ENCODE peak calls at places on chromosomes 1 and 21, in ten cellular contexts. One of them, this sample, is unnamed.
A peak's percentile ranks its signal among the peaks of the same experiment; 100 is the strongest.

GRCh38 chr1:17148950-17149608 is 29.8 kb upstream of the PADI2 start:
- DNase-seq in neuronal stem cell: no peak
- DNase-seq in hepatic stellate cell: no peak
- DNase-seq in DMS53: no peak
- DNase-seq in tibial artery: no peak
- DNase-seq in progenitor cell of endocrine pancreas: no peak
- DNase-seq in endothelial cell: no peak
- DNase-seq in iris pigment epithelial cell: peak; percentile 42
- DNase-seq in M059J: no peak
- DNase-seq in NCI-H1417: no peak
- DNase-seq in this sample: no peak

GRCh38 chr1:9291914-9292360 is 757 bp upstream of the SPSB1 start:
- DNase-seq in neuronal stem cell: peak; percentile 30
- DNase-seq in NCI-H1417: no peak
- DNase-seq in hepatic stellate cell: no peak
- DNase-seq in M059J: peak; percentile 54
- DNase-seq in progenitor cell of endocrine pancreas: no peak
- DNase-seq in endothelial cell: no peak
- DNase-seq in iris pigment epithelial cell: peak; percentile 67
- DNase-seq in DMS53: peak; percentile 44
- DNase-seq in tibial artery: no peak
- DNase-seq in this sample: no peak

GRCh38 chr1:234176000-234176399 is 197.3 kb upstream of the COA6 start:
- DNase-seq in DMS53: no peak
- DNase-seq in progenitor cell of endocrine pancreas: no peak
- DNase-seq in hepatic stellate cell: no peak
- DNase-seq in tibial artery: no peak
- DNase-seq in M059J: no peak
- DNase-seq in NCI-H1417: no peak
- DNase-seq in neuronal stem cell: no peak
- DNase-seq in endothelial cell: no peak
- DNase-seq in iris pigment epithelial cell: no peak
- DNase-seq in this sample: peak; percentile 35

GRCh38 chr1:9715536-9716226 is 64.2 kb downstream of the PIK3CD start:
- DNase-seq in NCI-H1417: no peak
- DNase-seq in iris pigment epithelial cell: no peak
- DNase-seq in DMS53: peak; percentile 52
- DNase-seq in M059J: no peak
- DNase-seq in hepatic stellate cell: no peak
- DNase-seq in tibial artery: no peak
- DNase-seq in progenitor cell of endocrine pancreas: no peak
- DNase-seq in endothelial cell: no peak
- DNase-seq in neuronal stem cell: no peak
- DNase-seq in this sample: no peak

GRCh38 chr1:235651170-235651806 is 1.7 kb upstream of the GNG4 start:
- DNase-seq in M059J: no peak
- DNase-seq in iris pigment epithelial cell: no peak
- DNase-seq in tibial artery: no peak
- DNase-seq in NCI-H1417: no peak
- DNase-seq in DMS53: no peak
- DNase-seq in hepatic stellate cell: no peak
- DNase-seq in neuronal stem cell: no peak
- DNase-seq in progenitor cell of endocrine pancreas: no peak
- DNase-seq in endothelial cell: no peak
- DNase-seq in this sample: no peak

GRCh38 chr1:208988811-208989222 is 594.7 kb upstream of the CAMK1G start:
- DNase-seq in progenitor cell of endocrine pancreas: no peak
- DNase-seq in endothelial cell: no peak
- DNase-seq in DMS53: peak; percentile 79
- DNase-seq in iris pigment epithelial cell: peak; percentile 53
- DNase-seq in hepatic stellate cell: no peak
- DNase-seq in neuronal stem cell: no peak
- DNase-seq in M059J: peak; percentile 84
- DNase-seq in tibial artery: no peak
- DNase-seq in NCI-H1417: peak; percentile 1
- DNase-seq in this sample: no peak

GRCh38 chr1:11207898-11208611 is 18.9 kb downstream of the ANGPTL7 start:
- DNase-seq in progenitor cell of endocrine pancreas: no peak
- DNase-seq in hepatic stellate cell: no peak
- DNase-seq in tibial artery: peak; percentile 83
- DNase-seq in DMS53: no peak
- DNase-seq in neuronal stem cell: no peak
- DNase-seq in NCI-H1417: no peak
- DNase-seq in M059J: no peak
- DNase-seq in endothelial cell: no peak
- DNase-seq in iris pigment epithelial cell: no peak
- DNase-seq in this sample: no peak

GRCh38 chr1:159869173-159869572 is 6.7 kb upstream of the VSIG8 start:
- DNase-seq in hepatic stellate cell: peak; percentile 60
- DNase-seq in NCI-H1417: no peak
- DNase-seq in neuronal stem cell: no peak
- DNase-seq in M059J: peak; percentile 85
- DNase-seq in progenitor cell of endocrine pancreas: no peak
- DNase-seq in iris pigment epithelial cell: peak; percentile 80
- DNase-seq in endothelial cell: no peak
- DNase-seq in tibial artery: no peak
- DNase-seq in DMS53: peak; percentile 83
- DNase-seq in this sample: no peak

GRCh38 chr1:245687636-245688535 is 533.1 kb downstream of the KIF26B start:
- DNase-seq in hepatic stellate cell: no peak
- DNase-seq in endothelial cell: peak; percentile 43
- DNase-seq in M059J: no peak
- DNase-seq in DMS53: peak; percentile 58
- DNase-seq in neuronal stem cell: no peak
- DNase-seq in iris pigment epithelial cell: peak; percentile 40
- DNase-seq in NCI-H1417: no peak
- DNase-seq in tibial artery: no peak
- DNase-seq in progenitor cell of endocrine pancreas: no peak
- DNase-seq in this sample: peak; percentile 57

GRCh38 chr1:79004916-79005315 is 1.6 kb downstream of the ADGRL4 start:
- DNase-seq in hepatic stellate cell: no peak
- DNase-seq in DMS53: no peak
- DNase-seq in NCI-H1417: no peak
- DNase-seq in progenitor cell of endocrine pancreas: no peak
- DNase-seq in endothelial cell: no peak
- DNase-seq in tibial artery: no peak
- DNase-seq in neuronal stem cell: no peak
- DNase-seq in iris pigment epithelial cell: peak; percentile 41
- DNase-seq in M059J: no peak
- DNase-seq in this sample: no peak

GRCh38 chr1:89812992-89813391 is 7.8 kb upstream of the LRRC8D start:
- DNase-seq in hepatic stellate cell: no peak
- DNase-seq in M059J: no peak
- DNase-seq in NCI-H1417: no peak
- DNase-seq in tibial artery: no peak
- DNase-seq in neuronal stem cell: no peak
- DNase-seq in progenitor cell of endocrine pancreas: no peak
- DNase-seq in endothelial cell: no peak
- DNase-seq in iris pigment epithelial cell: peak; percentile 47
- DNase-seq in DMS53: no peak
- DNase-seq in this sample: no peak

GRCh38 chr21:45041351-45041805 is 33.0 kb upstream of the ADARB1 start:
- DNase-seq in hepatic stellate cell: peak; percentile 90
- DNase-seq in iris pigment epithelial cell: peak; percentile 88
- DNase-seq in endothelial cell: no peak
- DNase-seq in M059J: peak; percentile 48
- DNase-seq in progenitor cell of endocrine pancreas: no peak
- DNase-seq in NCI-H1417: no peak
- DNase-seq in neuronal stem cell: no peak
- DNase-seq in DMS53: no peak
- DNase-seq in tibial artery: peak; percentile 97
- DNase-seq in this sample: no peak

GRCh38 chr1:8092603-8093141 is 66.6 kb upstream of the ERRFI1 start:
- DNase-seq in DMS53: no peak
- DNase-seq in iris pigment epithelial cell: no peak
- DNase-seq in endothelial cell: no peak
- DNase-seq in progenitor cell of endocrine pancreas: no peak
- DNase-seq in M059J: no peak
- DNase-seq in NCI-H1417: no peak
- DNase-seq in tibial artery: no peak
- DNase-seq in neuronal stem cell: no peak
- DNase-seq in hepatic stellate cell: no peak
- DNase-seq in this sample: no peak

GRCh38 chr1:10753279-10753678 is 43.2 kb downstream of the CASZ1 start:
- DNase-seq in iris pigment epithelial cell: no peak
- DNase-seq in tibial artery: no peak
- DNase-seq in M059J: no peak
- DNase-seq in NCI-H1417: no peak
- DNase-seq in progenitor cell of endocrine pancreas: no peak
- DNase-seq in DMS53: no peak
- DNase-seq in neuronal stem cell: no peak
- DNase-seq in endothelial cell: no peak
- DNase-seq in hepatic stellate cell: no peak
- DNase-seq in this sample: no peak

GRCh38 chr1:10508511-10508951 is 33.8 kb downstream of the PEX14 start:
- DNase-seq in M059J: peak; percentile 65
- DNase-seq in neuronal stem cell: peak; percentile 60
- DNase-seq in endothelial cell: no peak
- DNase-seq in iris pigment epithelial cell: peak; percentile 25
- DNase-seq in tibial artery: no peak
- DNase-seq in hepatic stellate cell: no peak
- DNase-seq in NCI-H1417: peak; percentile 83
- DNase-seq in DMS53: peak; percentile 71
- DNase-seq in progenitor cell of endocrine pancreas: no peak
- DNase-seq in this sample: no peak

GRCh38 chr21:37368536-37369279 is 2.1 kb downstream of the DYRK1A start:
- DNase-seq in endothelial cell: no peak
- DNase-seq in iris pigment epithelial cell: peak; percentile 46
- DNase-seq in M059J: peak; percentile 74
- DNase-seq in tibial artery: no peak
- DNase-seq in DMS53: peak; percentile 28
- DNase-seq in progenitor cell of endocrine pancreas: no peak
- DNase-seq in neuronal stem cell: no peak
- DNase-seq in NCI-H1417: no peak
- DNase-seq in hepatic stellate cell: no peak
- DNase-seq in this sample: peak; percentile 49

GRCh38 chr1:116832268-116832931 is 77.3 kb upstream of the PTGFRN start:
- DNase-seq in iris pigment epithelial cell: no peak
- DNase-seq in DMS53: no peak
- DNase-seq in hepatic stellate cell: no peak
- DNase-seq in endothelial cell: no peak
- DNase-seq in progenitor cell of endocrine pancreas: no peak
- DNase-seq in tibial artery: no peak
- DNase-seq in NCI-H1417: no peak
- DNase-seq in neuronal stem cell: no peak
- DNase-seq in M059J: no peak
- DNase-seq in this sample: no peak

GRCh38 chr1:12177999-12178441 is 11.2 kb downstream of the TNFRSF1B start:
- DNase-seq in DMS53: peak; percentile 78
- DNase-seq in NCI-H1417: peak; percentile 57
- DNase-seq in endothelial cell: no peak
- DNase-seq in tibial artery: no peak
- DNase-seq in M059J: peak; percentile 72
- DNase-seq in neuronal stem cell: no peak
- DNase-seq in progenitor cell of endocrine pancreas: no peak
- DNase-seq in hepatic stellate cell: peak; percentile 89
- DNase-seq in iris pigment epithelial cell: peak; percentile 80
- DNase-seq in this sample: no peak

GRCh38 chr21:37478821-37479220 is 112.2 kb downstream of the DYRK1A start:
- DNase-seq in DMS53: peak; percentile 8
- DNase-seq in NCI-H1417: no peak
- DNase-seq in neuronal stem cell: no peak
- DNase-seq in progenitor cell of endocrine pancreas: no peak
- DNase-seq in tibial artery: no peak
- DNase-seq in endothelial cell: no peak
- DNase-seq in hepatic stellate cell: no peak
- DNase-seq in M059J: no peak
- DNase-seq in iris pigment epithelial cell: no peak
- DNase-seq in this sample: no peak

GRCh38 chr21:35484856-35485255 is 435.8 kb upstream of the RUNX1 start:
- DNase-seq in iris pigment epithelial cell: no peak
- DNase-seq in NCI-H1417: no peak
- DNase-seq in DMS53: no peak
- DNase-seq in progenitor cell of endocrine pancreas: no peak
- DNase-seq in tibial artery: no peak
- DNase-seq in neuronal stem cell: no peak
- DNase-seq in M059J: no peak
- DNase-seq in hepatic stellate cell: no peak
- DNase-seq in endothelial cell: no peak
- DNase-seq in this sample: no peak

GRCh38 chr1:225762444-225762843 is 15.2 kb upstream of the SRP9 start:
- DNase-seq in progenitor cell of endocrine pancreas: no peak
- DNase-seq in NCI-H1417: no peak
- DNase-seq in iris pigment epithelial cell: peak; percentile 73
- DNase-seq in tibial artery: no peak
- DNase-seq in DMS53: peak; percentile 38
- DNase-seq in hepatic stellate cell: no peak
- DNase-seq in M059J: no peak
- DNase-seq in neuronal stem cell: no peak
- DNase-seq in endothelial cell: no peak
- DNase-seq in this sample: no peak

GRCh38 chr1:52159033-52159789 is 17.3 kb downstream of the ZFYVE9 start:
- DNase-seq in NCI-H1417: no peak
- DNase-seq in neuronal stem cell: no peak
- DNase-seq in M059J: peak; percentile 46
- DNase-seq in tibial artery: no peak
- DNase-seq in iris pigment epithelial cell: peak; percentile 38
- DNase-seq in DMS53: no peak
- DNase-seq in hepatic stellate cell: peak; percentile 54
- DNase-seq in progenitor cell of endocrine pancreas: no peak
- DNase-seq in endothelial cell: no peak
- DNase-seq in this sample: no peak

GRCh38 chr1:115172270-115172669 is 83.0 kb upstream of the TSPAN2 start:
- DNase-seq in endothelial cell: no peak
- DNase-seq in progenitor cell of endocrine pancreas: no peak
- DNase-seq in hepatic stellate cell: no peak
- DNase-seq in NCI-H1417: no peak
- DNase-seq in iris pigment epithelial cell: no peak
- DNase-seq in M059J: no peak
- DNase-seq in tibial artery: no peak
- DNase-seq in DMS53: no peak
- DNase-seq in neuronal stem cell: no peak
- DNase-seq in this sample: no peak

GRCh38 chr1:61518670-61519400 is 206.1 kb downstream of the TM2D1 start:
- DNase-seq in neuronal stem cell: no peak
- DNase-seq in M059J: peak; percentile 24
- DNase-seq in endothelial cell: no peak
- DNase-seq in DMS53: no peak
- DNase-seq in progenitor cell of endocrine pancreas: no peak
- DNase-seq in NCI-H1417: no peak
- DNase-seq in tibial artery: no peak
- DNase-seq in hepatic stellate cell: no peak
- DNase-seq in iris pigment epithelial cell: no peak
- DNase-seq in this sample: no peak

GRCh38 chr1:53343831-53344668 is 16.2 kb upstream of the LRP8 start:
- DNase-seq in hepatic stellate cell: peak; percentile 47
- DNase-seq in neuronal stem cell: no peak
- DNase-seq in tibial artery: peak; percentile 31
- DNase-seq in iris pigment epithelial cell: peak; percentile 14
- DNase-seq in M059J: peak; percentile 42
- DNase-seq in progenitor cell of endocrine pancreas: peak; percentile 3
- DNase-seq in DMS53: no peak
- DNase-seq in endothelial cell: no peak
- DNase-seq in NCI-H1417: no peak
- DNase-seq in this sample: no peak